ENCODE peak calls at places on chromosomes 5 and 9, in seven cellular contexts. One of them, this sample, is unnamed.

GRCh38 chr5:168689278-168689677 is 110.1 kb upstream of the PANK3 start:
- DNase-seq in kidney tubule cell: no peak
- DNase-seq in MG63: no peak
- DNase-seq in effector memory CD8-positive, alpha-beta T cell: no peak
- DNase-seq in HCEC 1CT: no peak
- DNase-seq in GM19239: no peak
- DNase-seq in natural killer cell treated with Interleukin-12 subunit alpha and Interleukin-12 subunit beta and Interleukin-15 and Interleukin-18, amount 100 ng/mL, for 72 hours: no peak
- DNase-seq in this sample: no peak

GRCh38 chr5:116446356-116447005 is 128.1 kb downstream of the SEMA6A start:
- DNase-seq in GM19239: no peak
- DNase-seq in MG63: no peak
- DNase-seq in effector memory CD8-positive, alpha-beta T cell: no peak
- DNase-seq in kidney tubule cell: no peak
- DNase-seq in HCEC 1CT: no peak
- DNase-seq in natural killer cell treated with Interleukin-12 subunit alpha and Interleukin-12 subunit beta and Interleukin-15 and Interleukin-18, amount 100 ng/mL, for 72 hours: no peak
- DNase-seq in this sample: no peak

GRCh38 chr9:90515550-90515949 is 127.1 kb downstream of the DIRAS2 start:
- DNase-seq in kidney tubule cell: no peak
- DNase-seq in effector memory CD8-positive, alpha-beta T cell: no peak
- DNase-seq in GM19239: no peak
- DNase-seq in MG63: no peak
- DNase-seq in natural killer cell treated with Interleukin-12 subunit alpha and Interleukin-12 subunit beta and Interleukin-15 and Interleukin-18, amount 100 ng/mL, for 72 hours: no peak
- DNase-seq in HCEC 1CT: no peak
- DNase-seq in this sample: no peak

GRCh38 chr9:35771079-35771441 is 17.0 kb upstream of the MSMP start:
- DNase-seq in kidney tubule cell: no peak
- DNase-seq in effector memory CD8-positive, alpha-beta T cell: no peak
- DNase-seq in HCEC 1CT: no peak
- DNase-seq in GM19239: no peak
- DNase-seq in natural killer cell treated with Interleukin-12 subunit alpha and Interleukin-12 subunit beta and Interleukin-15 and Interleukin-18, amount 100 ng/mL, for 72 hours: no peak
- DNase-seq in MG63: peak; percentile 60
- DNase-seq in this sample: no peak

GRCh38 chr9:111974092-111974681 is 77.6 kb downstream of the UGCG start:
- DNase-seq in effector memory CD8-positive, alpha-beta T cell: no peak
- DNase-seq in GM19239: no peak
- DNase-seq in HCEC 1CT: peak; percentile 27
- DNase-seq in MG63: peak; percentile 79
- DNase-seq in natural killer cell treated with Interleukin-12 subunit alpha and Interleukin-12 subunit beta and Interleukin-15 and Interleukin-18, amount 100 ng/mL, for 72 hours: no peak
- DNase-seq in kidney tubule cell: peak; percentile 87
- DNase-seq in this sample: peak; percentile 74

GRCh38 chr5:149731617-149732400 is 1.7 kb downstream of the PPARGC1B start:
- DNase-seq in natural killer cell treated with Interleukin-12 subunit alpha and Interleukin-12 subunit beta and Interleukin-15 and Interleukin-18, amount 100 ng/mL, for 72 hours: peak; percentile 66
- DNase-seq in GM19239: peak; percentile 81
- DNase-seq in effector memory CD8-positive, alpha-beta T cell: peak; percentile 31
- DNase-seq in MG63: peak; percentile 86
- DNase-seq in kidney tubule cell: peak; percentile 66
- DNase-seq in HCEC 1CT: peak; percentile 70
- DNase-seq in this sample: peak; percentile 87

GRCh38 chr5:77222722-77223121 is 12.2 kb downstream of the PDE8B start:
- DNase-seq in GM19239: no peak
- DNase-seq in natural killer cell treated with Interleukin-12 subunit alpha and Interleukin-12 subunit beta and Interleukin-15 and Interleukin-18, amount 100 ng/mL, for 72 hours: no peak
- DNase-seq in effector memory CD8-positive, alpha-beta T cell: no peak
- DNase-seq in HCEC 1CT: no peak
- DNase-seq in kidney tubule cell: no peak
- DNase-seq in MG63: no peak
- DNase-seq in this sample: no peak

GRCh38 chr5:77638204-77638762 is at the start of gene OTP:
- DNase-seq in kidney tubule cell: no peak
- DNase-seq in HCEC 1CT: no peak
- DNase-seq in natural killer cell treated with Interleukin-12 subunit alpha and Interleukin-12 subunit beta and Interleukin-15 and Interleukin-18, amount 100 ng/mL, for 72 hours: no peak
- DNase-seq in MG63: no peak
- DNase-seq in GM19239: no peak
- DNase-seq in effector memory CD8-positive, alpha-beta T cell: no peak
- DNase-seq in this sample: no peak

GRCh38 chr9:129437626-129438323 is 183.1 kb downstream of the C9orf50 start:
- DNase-seq in HCEC 1CT: no peak
- DNase-seq in kidney tubule cell: no peak
- DNase-seq in MG63: no peak
- DNase-seq in GM19239: no peak
- DNase-seq in effector memory CD8-positive, alpha-beta T cell: no peak
- DNase-seq in natural killer cell treated with Interleukin-12 subunit alpha and Interleukin-12 subunit beta and Interleukin-15 and Interleukin-18, amount 100 ng/mL, for 72 hours: no peak
- DNase-seq in this sample: no peak

GRCh38 chr5:107457881-107458280 is 212.9 kb downstream of the EFNA5 start:
- DNase-seq in HCEC 1CT: no peak
- DNase-seq in GM19239: no peak
- DNase-seq in natural killer cell treated with Interleukin-12 subunit alpha and Interleukin-12 subunit beta and Interleukin-15 and Interleukin-18, amount 100 ng/mL, for 72 hours: no peak
- DNase-seq in kidney tubule cell: no peak
- DNase-seq in MG63: no peak
- DNase-seq in effector memory CD8-positive, alpha-beta T cell: no peak
- DNase-seq in this sample: no peak

GRCh38 chr9:126440938-126441337 is 114.3 kb downstream of the MVB12B start:
- DNase-seq in GM19239: no peak
- DNase-seq in kidney tubule cell: no peak
- DNase-seq in effector memory CD8-positive, alpha-beta T cell: no peak
- DNase-seq in HCEC 1CT: no peak
- DNase-seq in natural killer cell treated with Interleukin-12 subunit alpha and Interleukin-12 subunit beta and Interleukin-15 and Interleukin-18, amount 100 ng/mL, for 72 hours: no peak
- DNase-seq in MG63: peak; percentile 80
- DNase-seq in this sample: peak; percentile 88

GRCh38 chr5:139413153-139413552 is 9.3 kb upstream of the SPATA24 start:
- DNase-seq in GM19239: no peak
- DNase-seq in kidney tubule cell: no peak
- DNase-seq in HCEC 1CT: no peak
- DNase-seq in natural killer cell treated with Interleukin-12 subunit alpha and Interleukin-12 subunit beta and Interleukin-15 and Interleukin-18, amount 100 ng/mL, for 72 hours: no peak
- DNase-seq in MG63: no peak
- DNase-seq in effector memory CD8-positive, alpha-beta T cell: no peak
- DNase-seq in this sample: no peak

GRCh38 chr9:82144803-82145202 is 156.2 kb downstream of the SPATA31D1 start:
- DNase-seq in GM19239: no peak
- DNase-seq in MG63: no peak
- DNase-seq in HCEC 1CT: no peak
- DNase-seq in kidney tubule cell: no peak
- DNase-seq in natural killer cell treated with Interleukin-12 subunit alpha and Interleukin-12 subunit beta and Interleukin-15 and Interleukin-18, amount 100 ng/mL, for 72 hours: no peak
- DNase-seq in effector memory CD8-positive, alpha-beta T cell: no peak
- DNase-seq in this sample: no peak

GRCh38 chr9:98168952-98169488 is 23.4 kb downstream of the CORO2A start:
- DNase-seq in natural killer cell treated with Interleukin-12 subunit alpha and Interleukin-12 subunit beta and Interleukin-15 and Interleukin-18, amount 100 ng/mL, for 72 hours: no peak
- DNase-seq in GM19239: peak; percentile 85
- DNase-seq in HCEC 1CT: no peak
- DNase-seq in MG63: no peak
- DNase-seq in kidney tubule cell: no peak
- DNase-seq in effector memory CD8-positive, alpha-beta T cell: peak; percentile 25
- DNase-seq in this sample: peak; percentile 39

GRCh38 chr5:179301796-179302195 is 43.5 kb downstream of the ADAMTS2 start:
- DNase-seq in MG63: no peak
- DNase-seq in natural killer cell treated with Interleukin-12 subunit alpha and Interleukin-12 subunit beta and Interleukin-15 and Interleukin-18, amount 100 ng/mL, for 72 hours: peak; percentile 49
- DNase-seq in effector memory CD8-positive, alpha-beta T cell: no peak
- DNase-seq in HCEC 1CT: no peak
- DNase-seq in kidney tubule cell: no peak
- DNase-seq in GM19239: no peak
- DNase-seq in this sample: no peak

GRCh38 chr9:113993838-113994540 is 84.1 kb downstream of the AMBP start:
- DNase-seq in GM19239: no peak
- DNase-seq in MG63: peak; percentile 97
- DNase-seq in kidney tubule cell: peak; percentile 58
- DNase-seq in effector memory CD8-positive, alpha-beta T cell: no peak
- DNase-seq in HCEC 1CT: no peak
- DNase-seq in natural killer cell treated with Interleukin-12 subunit alpha and Interleukin-12 subunit beta and Interleukin-15 and Interleukin-18, amount 100 ng/mL, for 72 hours: peak; percentile 13
- DNase-seq in this sample: peak; percentile 52

GRCh38 chr9:23088932-23089364 is 642.3 kb downstream of the DMRTA1 start:
- DNase-seq in natural killer cell treated with Interleukin-12 subunit alpha and Interleukin-12 subunit beta and Interleukin-15 and Interleukin-18, amount 100 ng/mL, for 72 hours: no peak
- DNase-seq in GM19239: no peak
- DNase-seq in effector memory CD8-positive, alpha-beta T cell: no peak
- DNase-seq in MG63: no peak
- DNase-seq in kidney tubule cell: no peak
- DNase-seq in HCEC 1CT: no peak
- DNase-seq in this sample: no peak

GRCh38 chr5:27311544-27311943 is 273.2 kb upstream of the CDH9 start:
- DNase-seq in effector memory CD8-positive, alpha-beta T cell: no peak
- DNase-seq in kidney tubule cell: peak; percentile 11
- DNase-seq in GM19239: no peak
- DNase-seq in MG63: no peak
- DNase-seq in HCEC 1CT: no peak
- DNase-seq in natural killer cell treated with Interleukin-12 subunit alpha and Interleukin-12 subunit beta and Interleukin-15 and Interleukin-18, amount 100 ng/mL, for 72 hours: no peak
- DNase-seq in this sample: no peak

GRCh38 chr9:34514816-34515215 is 8.0 kb downstream of the ENHO start:
- DNase-seq in natural killer cell treated with Interleukin-12 subunit alpha and Interleukin-12 subunit beta and Interleukin-15 and Interleukin-18, amount 100 ng/mL, for 72 hours: no peak
- DNase-seq in HCEC 1CT: no peak
- DNase-seq in GM19239: no peak
- DNase-seq in MG63: no peak
- DNase-seq in kidney tubule cell: no peak
- DNase-seq in effector memory CD8-positive, alpha-beta T cell: no peak
- DNase-seq in this sample: no peak